ENCODE peak calls at places on chromosomes 6 and 20, in six cellular contexts. G is iPS-NIHi11, H is NCI-H2029, N is posterior cingulate gyrus, O is occipital lobe, Z is ELR. V is an unnamed sample.

GRCh38 chr6:131112252-131112651 is 23.0 kb upstream of the AKAP7 start:
- DNase-seq in G (no peak), H (no peak), N (no peak), O (no peak), Z (no peak), V (no peak)

GRCh38 chr6:1771324-1771723 is 161.6 kb downstream of the FOXC1 start:
- DNase-seq in G (no peak), H (peak), N (no peak), O (no peak), Z (peak), V (peak)

GRCh38 chr20:19990911-19991707 is 26.1 kb upstream of the NAA20 start:
- DNase-seq in G (no peak), H (no peak), N (no peak), O (no peak), Z (no peak), V (no peak)

GRCh38 chr20:22583773-22584629 is at the start of gene FOXA2:
- DNase-seq in G (no peak), H (peak), N (no peak), O (no peak), Z (no peak), V (no peak)

GRCh38 chr20:10513931-10514575 is 78.9 kb downstream of the SLX4IP start:
- DNase-seq in G (no peak), H (no peak), N (no peak), O (no peak), Z (peak), V (no peak)

GRCh38 chr6:108897371-108897770 is 49.1 kb downstream of the ARMC2 start:
- DNase-seq in G (no peak), H (no peak), N (no peak), O (no peak), Z (no peak), V (peak)

GRCh38 chr6:27091661-27092315 is 155.7 kb upstream of the PRSS16 start:
- DNase-seq in G (peak), H (no peak), N (no peak), O (no peak), Z (peak), V (no peak)

GRCh38 chr20:63332488-63333240 is 28.5 kb downstream of the CHRNA4 start:
- DNase-seq in G (no peak), H (no peak), N (no peak), O (no peak), Z (no peak), V (no peak)

GRCh38 chr20:17934141-17934862 is 34.3 kb downstream of the SNX5 start:
- DNase-seq in G (no peak), H (no peak), N (no peak), O (no peak), Z (peak), V (no peak)

GRCh38 chr20:57662028-57662312 is 41.7 kb upstream of the ZBP1 start:
- DNase-seq in G (no peak), H (no peak), N (no peak), O (no peak), Z (no peak), V (no peak)

GRCh38 chr6:169620171-169621125 is 81.4 kb downstream of the WDR27 start:
- DNase-seq in G (no peak), H (no peak), N (no peak), O (no peak), Z (peak), V (no peak)

GRCh38 chr6:78810146-78810545 is 57.2 kb upstream of the IRAK1BP1 start:
- DNase-seq in G (peak), H (no peak), N (no peak), O (no peak), Z (peak), V (no peak)

GRCh38 chr6:133017581-133017980 is 203.2 kb downstream of the RPS12 start:
- DNase-seq in G (no peak), H (no peak), N (no peak), O (no peak), Z (peak), V (no peak)

GRCh38 chr6:130827247-130828149 is at the start of gene SMLR1:
- DNase-seq in G (no peak), H (no peak), N (no peak), O (no peak), Z (no peak), V (no peak)

GRCh38 chr6:25995507-25995906 is 32.9 kb downstream of the TRIM38 start:
- DNase-seq in G (no peak), H (no peak), N (no peak), O (no peak), Z (no peak), V (no peak)

GRCh38 chr6:17458971-17459370 is 65.6 kb downstream of the CAP2 start:
- DNase-seq in G (no peak), H (no peak), N (no peak), O (no peak), Z (peak), V (no peak)

GRCh38 chr20:1496930-1497329 is 5.7 kb upstream of the SIRPB2 start:
- DNase-seq in G (no peak), H (no peak), N (no peak), O (no peak), Z (no peak), V (no peak)

GRCh38 chr6:50185006-50185405 is 135.3 kb upstream of the DEFB112 start:
- DNase-seq in G (peak), H (no peak), N (no peak), O (no peak), Z (no peak), V (no peak)

GRCh38 chr20:33158637-33159385 is 9.1 kb upstream of the BPIFA2 start:
- DNase-seq in G (no peak), H (no peak), N (no peak), O (no peak), Z (no peak), V (no peak)

GRCh38 chr6:160337991-160338390 is 10.2 kb upstream of the SLC22A3 start:
- DNase-seq in G (no peak), H (no peak), N (no peak), O (no peak), Z (peak), V (no peak)

GRCh38 chr6:26026833-26027490 is 60.3 kb upstream of the HFE start:
- DNase-seq in G (peak), H (peak), N (peak), O (peak), Z (peak), V (peak)

GRCh38 chr6:27168108-27168507 is 79.4 kb upstream of the PRSS16 start:
- DNase-seq in G (no peak), H (no peak), N (no peak), O (no peak), Z (peak), V (no peak)

GRCh38 chr6:75752365-75752764 is 3.3 kb downstream of the MYO6 start:
- DNase-seq in G (no peak), H (no peak), N (no peak), O (no peak), Z (peak), V (no peak)

GRCh38 chr20:45459606-45460005 is 9.9 kb upstream of the WFDC2 start:
- DNase-seq in G (no peak), H (no peak), N (no peak), O (no peak), Z (peak), V (no peak)

GRCh38 chr20:10585308-10585707 is 88.5 kb downstream of the JAG1 start:
- DNase-seq in G (no peak), H (no peak), N (no peak), O (no peak), Z (no peak), V (no peak)

GRCh38 chr6:80673367-80673766 is 566.9 kb downstream of the BCKDHB start:
- DNase-seq in G (no peak), H (no peak), N (no peak), O (no peak), Z (no peak), V (no peak)

GRCh38 chr6:112245511-112246203 is 8.7 kb downstream of the LAMA4 start:
- DNase-seq in G (no peak), H (no peak), N (no peak), O (no peak), Z (no peak), V (no peak)

GRCh38 chr6:56246941-56247653 is at the start of gene COL21A1:
- DNase-seq in G (peak), H (peak), N (peak), O (peak), Z (peak), V (peak)

GRCh38 chr6:136284909-136285308 is 4.7 kb downstream of the BCLAF1 start:
- DNase-seq in G (no peak), H (no peak), N (no peak), O (no peak), Z (peak), V (no peak)

V was measured in DMS79 treated with DMSO at 0.1 percent for 48 hours.